ENCODE peak calls at places on chromosomes 7 and 10, in six cellular contexts. One of them, this sample, is unnamed.

GRCh38 chr7:38628630-38629385 is 2.4 kb downstream of the AMPH start:
- DNase-seq in effector memory CD4-positive, alpha-beta T cell: no peak
- DNase-seq in cortex of kidney: no peak
- DNase-seq in activated naive CD4-positive, alpha-beta T cell treated with anti-CD3 and anti-CD28 coated beads, Interleukin-2, amount 50 U/mL, for 16 hours: no peak
- DNase-seq in LoVo: no peak
- DNase-seq in H9: no peak
- DNase-seq in this sample: no peak

GRCh38 chr7:100829150-100829716 is 1.9 kb upstream of the EPHB4 start:
- DNase-seq in effector memory CD4-positive, alpha-beta T cell: no peak
- DNase-seq in cortex of kidney: no peak
- DNase-seq in activated naive CD4-positive, alpha-beta T cell treated with anti-CD3 and anti-CD28 coated beads, Interleukin-2, amount 50 U/mL, for 16 hours: no peak
- DNase-seq in LoVo: no peak
- DNase-seq in H9: peak; percentile 48
- DNase-seq in this sample: no peak

GRCh38 chr10:123203393-123204126 is 49.4 kb downstream of the BUB3 start:
- DNase-seq in effector memory CD4-positive, alpha-beta T cell: no peak
- DNase-seq in cortex of kidney: no peak
- DNase-seq in activated naive CD4-positive, alpha-beta T cell treated with anti-CD3 and anti-CD28 coated beads, Interleukin-2, amount 50 U/mL, for 16 hours: no peak
- DNase-seq in LoVo: no peak
- DNase-seq in H9: no peak
- DNase-seq in this sample: no peak

GRCh38 chr7:131109757-131110293 is 217.9 kb upstream of the MKLN1 start:
- DNase-seq in effector memory CD4-positive, alpha-beta T cell: peak; percentile 68
- DNase-seq in cortex of kidney: peak; percentile 46
- DNase-seq in activated naive CD4-positive, alpha-beta T cell treated with anti-CD3 and anti-CD28 coated beads, Interleukin-2, amount 50 U/mL, for 16 hours: peak; percentile 73
- DNase-seq in LoVo: peak; percentile 73
- DNase-seq in H9: peak; percentile 87
- DNase-seq in this sample: peak; percentile 46

GRCh38 chr10:6018422-6018821 is 41.1 kb upstream of the IL15RA start:
- DNase-seq in effector memory CD4-positive, alpha-beta T cell: no peak
- DNase-seq in cortex of kidney: no peak
- DNase-seq in activated naive CD4-positive, alpha-beta T cell treated with anti-CD3 and anti-CD28 coated beads, Interleukin-2, amount 50 U/mL, for 16 hours: no peak
- DNase-seq in LoVo: no peak
- DNase-seq in H9: no peak
- DNase-seq in this sample: no peak

GRCh38 chr7:157612664-157613561 is 276.1 kb downstream of the DNAJB6 start:
- DNase-seq in effector memory CD4-positive, alpha-beta T cell: peak; percentile 40
- DNase-seq in cortex of kidney: no peak
- DNase-seq in activated naive CD4-positive, alpha-beta T cell treated with anti-CD3 and anti-CD28 coated beads, Interleukin-2, amount 50 U/mL, for 16 hours: peak; percentile 63
- DNase-seq in LoVo: no peak
- DNase-seq in H9: peak; percentile 70
- DNase-seq in this sample: peak; percentile 38

GRCh38 chr10:112896273-112896672 is 53.8 kb upstream of the TCF7L2 start:
- DNase-seq in effector memory CD4-positive, alpha-beta T cell: no peak
- DNase-seq in cortex of kidney: no peak
- DNase-seq in activated naive CD4-positive, alpha-beta T cell treated with anti-CD3 and anti-CD28 coated beads, Interleukin-2, amount 50 U/mL, for 16 hours: no peak
- DNase-seq in LoVo: no peak
- DNase-seq in H9: no peak
- DNase-seq in this sample: no peak

GRCh38 chr7:157565201-157565626 is 228.4 kb downstream of the DNAJB6 start:
- DNase-seq in effector memory CD4-positive, alpha-beta T cell: no peak
- DNase-seq in cortex of kidney: no peak
- DNase-seq in activated naive CD4-positive, alpha-beta T cell treated with anti-CD3 and anti-CD28 coated beads, Interleukin-2, amount 50 U/mL, for 16 hours: no peak
- DNase-seq in LoVo: no peak
- DNase-seq in H9: no peak
- DNase-seq in this sample: no peak

GRCh38 chr10:114540191-114540590 is 117.9 kb downstream of the ABLIM1 start:
- DNase-seq in effector memory CD4-positive, alpha-beta T cell: no peak
- DNase-seq in cortex of kidney: no peak
- DNase-seq in activated naive CD4-positive, alpha-beta T cell treated with anti-CD3 and anti-CD28 coated beads, Interleukin-2, amount 50 U/mL, for 16 hours: no peak
- DNase-seq in LoVo: no peak
- DNase-seq in H9: no peak
- DNase-seq in this sample: no peak

GRCh38 chr10:31678139-31678536 is 250.5 kb downstream of the ARHGAP12 start:
- DNase-seq in effector memory CD4-positive, alpha-beta T cell: no peak
- DNase-seq in cortex of kidney: no peak
- DNase-seq in activated naive CD4-positive, alpha-beta T cell treated with anti-CD3 and anti-CD28 coated beads, Interleukin-2, amount 50 U/mL, for 16 hours: no peak
- DNase-seq in LoVo: peak; percentile 32
- DNase-seq in H9: no peak
- DNase-seq in this sample: no peak

GRCh38 chr10:48838830-48839229 is 100.8 kb downstream of the LRRC18 start:
- DNase-seq in effector memory CD4-positive, alpha-beta T cell: no peak
- DNase-seq in cortex of kidney: no peak
- DNase-seq in activated naive CD4-positive, alpha-beta T cell treated with anti-CD3 and anti-CD28 coated beads, Interleukin-2, amount 50 U/mL, for 16 hours: no peak
- DNase-seq in LoVo: no peak
- DNase-seq in H9: no peak
- DNase-seq in this sample: no peak

GRCh38 chr10:86371691-86372090 is 5.1 kb upstream of the GRID1 start:
- DNase-seq in effector memory CD4-positive, alpha-beta T cell: no peak
- DNase-seq in cortex of kidney: no peak
- DNase-seq in activated naive CD4-positive, alpha-beta T cell treated with anti-CD3 and anti-CD28 coated beads, Interleukin-2, amount 50 U/mL, for 16 hours: no peak
- DNase-seq in LoVo: no peak
- DNase-seq in H9: peak; percentile 39
- DNase-seq in this sample: no peak

GRCh38 chr10:124417846-124418725 is 637 bp downstream of the OAT start:
- DNase-seq in effector memory CD4-positive, alpha-beta T cell: peak; percentile 2
- DNase-seq in cortex of kidney: no peak
- DNase-seq in activated naive CD4-positive, alpha-beta T cell treated with anti-CD3 and anti-CD28 coated beads, Interleukin-2, amount 50 U/mL, for 16 hours: peak; percentile 45
- DNase-seq in LoVo: peak; percentile 29
- DNase-seq in H9: peak; percentile 54
- DNase-seq in this sample: peak; percentile 33

GRCh38 chr7:118080947-118081346 is 103.0 kb upstream of the LSM8 start:
- DNase-seq in effector memory CD4-positive, alpha-beta T cell: no peak
- DNase-seq in cortex of kidney: no peak
- DNase-seq in activated naive CD4-positive, alpha-beta T cell treated with anti-CD3 and anti-CD28 coated beads, Interleukin-2, amount 50 U/mL, for 16 hours: peak; percentile 46
- DNase-seq in LoVo: peak; percentile 81
- DNase-seq in H9: peak; percentile 49
- DNase-seq in this sample: no peak

GRCh38 chr7:157004839-157005455 is 5.5 kb downstream of the MNX1 start:
- DNase-seq in effector memory CD4-positive, alpha-beta T cell: no peak
- DNase-seq in cortex of kidney: no peak
- DNase-seq in activated naive CD4-positive, alpha-beta T cell treated with anti-CD3 and anti-CD28 coated beads, Interleukin-2, amount 50 U/mL, for 16 hours: no peak
- DNase-seq in LoVo: no peak
- DNase-seq in H9: no peak
- DNase-seq in this sample: no peak

This sample was measured in T-helper 1 cell.